ENCODE peak calls at places on chromosomes 11 and 22, in ten cellular contexts. X is AG04450; P is endodermal cell; K is fibroblast of lung; B is hepatocyte; E is dorsolateral prefrontal cortex; F is effector memory CD4-positive, alpha-beta T cell; W is mammary epithelial cell; L is tibial artery; J is heart left ventricle. Z is an unnamed sample.

GRCh38 chr11:57434640-57435546 is 8.0 kb upstream of the SLC43A3 start:
- DNase-seq in X (peak; percentile 86), P (no peak), K (peak; percentile 98), B (peak; percentile 79), E (no peak), F (no peak), W (peak; percentile 90), L (no peak), J (no peak), Z (no peak)

GRCh38 chr11:26244207-26244606 is 87.7 kb upstream of the ANO3 start:
- DNase-seq in X (no peak), P (no peak), K (peak; percentile 85), B (no peak), E (no peak), F (no peak), W (peak; percentile 9), L (no peak), J (no peak), Z (no peak)

GRCh38 chr11:100821198-100821597 is 134.1 kb downstream of the ARHGAP42 start:
- DNase-seq in X (no peak), P (no peak), K (no peak), B (no peak), E (no peak), F (no peak), W (no peak), L (no peak), J (no peak), Z (no peak)

GRCh38 chr11:213111-213510 is 5.6 kb downstream of the RIC8A start:
- DNase-seq in X (no peak), P (no peak), K (no peak), B (no peak), E (no peak), F (no peak), W (no peak), L (no peak), J (no peak), Z (no peak)

GRCh38 chr22:47369431-47370015 is 607.1 kb downstream of the TBC1D22A start:
- DNase-seq in X (no peak), P (peak; percentile 2), K (no peak), B (no peak), E (no peak), F (no peak), W (no peak), L (no peak), J (no peak), Z (no peak)

GRCh38 chr11:79440451-79441158 is at the start of gene TENM4:
- DNase-seq in X (peak; percentile 77), P (peak; percentile 85), K (peak; percentile 96), B (peak; percentile 91), E (peak; percentile 79), F (no peak), W (peak; percentile 72), L (peak; percentile 85), J (peak; percentile 65), Z (no peak)

GRCh38 chr11:15780837-15781236 is 575.5 kb downstream of the SOX6 start:
- DNase-seq in X (no peak), P (no peak), K (no peak), B (no peak), E (no peak), F (no peak), W (no peak), L (no peak), J (no peak), Z (no peak)

GRCh38 chr11:59463176-59463575 is 6.4 kb downstream of the OR4D6 start:
- DNase-seq in X (no peak), P (no peak), K (no peak), B (no peak), E (no peak), F (no peak), W (no peak), L (no peak), J (no peak), Z (no peak)

GRCh38 chr11:107859459-107860239 is 1.1 kb upstream of the SLC35F2 start:
- DNase-seq in X (no peak), P (peak; percentile 75), K (no peak), B (peak; percentile 30), E (no peak), F (no peak), W (peak; percentile 27), L (peak; percentile 67), J (no peak), Z (peak; percentile 51)

GRCh38 chr22:22461583-22461982 is 47.0 kb downstream of the ZNF280B start:
- DNase-seq in X (no peak), P (no peak), K (no peak), B (no peak), E (no peak), F (no peak), W (no peak), L (no peak), J (no peak), Z (no peak)

GRCh38 chr11:74326665-74327064 is 15.2 kb upstream of the P4HA3 start:
- DNase-seq in X (no peak), P (no peak), K (no peak), B (no peak), E (no peak), F (no peak), W (no peak), L (no peak), J (no peak), Z (no peak)

GRCh38 chr11:35389897-35390462 is 29.4 kb downstream of the SLC1A2 start:
- DNase-seq in X (no peak), P (no peak), K (no peak), B (no peak), E (no peak), F (no peak), W (no peak), L (no peak), J (no peak), Z (no peak)

GRCh38 chr11:69122642-69123431 is 32.9 kb upstream of the SMIM38 start:
- DNase-seq in X (peak; percentile 33), P (peak; percentile 98), K (peak; percentile 58), B (peak; percentile 92), E (peak; percentile 24), F (no peak), W (peak; percentile 85), L (peak; percentile 82), J (peak; percentile 87), Z (peak; percentile 95)

GRCh38 chr22:41919357-41920224 is 4.7 kb upstream of the SHISA8 start:
- DNase-seq in X (no peak), P (peak; percentile 96), K (no peak), B (peak; percentile 66), E (peak; percentile 53), F (no peak), W (no peak), L (no peak), J (peak; percentile 79), Z (peak; percentile 58)

GRCh38 chr11:93524173-93524536 is 19.0 kb downstream of the SMCO4 start:
- DNase-seq in X (no peak), P (no peak), K (no peak), B (no peak), E (no peak), F (no peak), W (no peak), L (no peak), J (no peak), Z (no peak)
- H3K4me3 ChIP-seq in X (no peak overlapping the region), P (no peak overlapping the region), K (no peak overlapping the region), B (no peak overlapping the region), E (no peak overlapping the region), F (no peak overlapping the region), W (no peak overlapping the region), L (no peak overlapping the region), J (no peak overlapping the region), Z (no peak overlapping the region)

GRCh38 chr22:36008131-36008530 is 20.5 kb downstream of the RBFOX2 start:
- DNase-seq in X (no peak), P (no peak), K (peak; percentile 46), B (no peak), E (no peak), F (no peak), W (no peak), L (no peak), J (no peak), Z (no peak)
- H3K27ac ChIP-seq in X (no peak overlapping the region), P (no peak overlapping the region), K (peak overlapping the region; percentile 13), B (peak overlapping the region; percentile 33), E (no peak overlapping the region), F (no peak overlapping the region), W (no peak overlapping the region), L (no peak overlapping the region), J (no peak overlapping the region), Z (no peak overlapping the region)

GRCh38 chr22:17257578-17257977 is 38.3 kb upstream of the ADA2 start:
- DNase-seq in X (no peak), P (peak; percentile 68), K (no peak), B (no peak), E (no peak), F (no peak), W (no peak), L (no peak), J (no peak), Z (no peak)

GRCh38 chr22:17260950-17261349 is 41.7 kb upstream of the ADA2 start:
- DNase-seq in X (no peak), P (peak; percentile 90), K (no peak), B (peak; percentile 39), E (no peak), F (no peak), W (no peak), L (no peak), J (no peak), Z (no peak)

GRCh38 chr22:17260291-17260690 is 41.1 kb upstream of the ADA2 start:
- DNase-seq in X (no peak), P (no peak), K (no peak), B (no peak), E (no peak), F (no peak), W (no peak), L (no peak), J (no peak), Z (peak; percentile 30)

GRCh38 chr22:17257091-17257490 is 37.9 kb upstream of the ADA2 start:
- DNase-seq in X (no peak), P (no peak), K (no peak), B (no peak), E (no peak), F (no peak), W (no peak), L (no peak), J (no peak), Z (no peak)

GRCh38 chr22:17258015-17258827 is 39.0 kb upstream of the ADA2 start:
- DNase-seq in X (no peak), P (peak; percentile 91), K (peak; percentile 37), B (peak; percentile 83), E (no peak), F (no peak), W (peak; percentile 65), L (no peak), J (peak; percentile 44), Z (peak; percentile 78)
- H3K4me3 ChIP-seq in X (no peak overlapping the region), P (no peak overlapping the region), K (no peak overlapping the region), B (no peak overlapping the region), E (peak overlapping the region; percentile 23), F (peak overlapping the region; percentile 8), W (no peak overlapping the region), L (no peak overlapping the region), J (peak overlapping the region; percentile 28), Z (no peak overlapping the region)

DNA sequence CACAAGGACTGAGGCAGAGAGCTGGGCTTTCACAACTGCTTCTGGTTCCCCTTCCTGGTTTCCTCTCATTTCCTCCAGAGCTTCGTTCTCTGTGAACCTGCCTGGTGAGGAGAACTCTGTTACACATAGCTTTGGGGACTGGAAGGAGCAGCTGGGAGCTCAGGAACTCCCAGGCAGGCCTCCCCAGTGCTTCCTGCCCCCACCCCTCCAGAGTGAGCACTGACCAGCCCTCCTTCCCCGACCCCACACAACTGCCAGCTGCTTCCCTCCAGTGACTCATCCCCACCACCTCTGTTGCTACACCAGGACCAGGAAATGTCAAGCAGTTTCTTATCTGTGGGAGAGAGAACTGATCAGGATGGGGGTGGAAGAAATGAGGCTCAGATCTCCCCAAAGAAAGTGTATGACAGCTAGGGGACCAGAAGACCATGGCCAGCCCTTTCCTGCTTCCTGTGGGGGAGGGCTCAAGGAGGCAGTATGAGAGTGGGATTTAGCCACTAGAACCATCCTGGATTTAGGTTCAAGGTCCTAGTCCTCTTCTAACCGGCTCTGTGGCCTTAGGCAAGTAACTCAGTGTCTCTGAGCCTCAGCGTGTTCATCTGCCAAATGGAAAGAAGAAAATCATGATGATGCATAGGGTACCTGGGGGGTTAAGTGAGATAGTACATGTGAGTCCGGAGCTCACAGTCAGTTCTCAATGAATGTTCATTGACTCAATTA is 4.5 kb upstream of the TP53I11 start:
- DNase-seq in X (peak; percentile 58), P (no peak), K (peak; percentile 84), B (peak; percentile 84), E (no peak), F (no peak), W (no peak), L (peak; percentile 78), J (peak; percentile 85), Z (peak; percentile 83)
- H3K27ac ChIP-seq in X (peak overlapping the region; percentile 47), P (no peak overlapping the region), K (peak overlapping the region; percentile 20), B (peak overlapping the region; percentile 47), E (no peak overlapping the region), F (no peak overlapping the region), W (no peak overlapping the region), L (no peak overlapping the region), J (no peak overlapping the region), Z (no peak overlapping the region)